ENCODE peak calls at places on chromosomes 13 and 19, in seven cellular contexts. One of them, this sample, is unnamed.

GRCh38 chr13:94480672-94481145 is 1.2 kb upstream of the DCT start:
- DNase-seq in uterus: no peak
- DNase-seq in suprapubic skin: no peak
- DNase-seq in transverse colon: no peak
- DNase-seq in tibial nerve: peak; percentile 19
- DNase-seq in K562: no peak
- DNase-seq in adrenal gland: no peak
- DNase-seq in this sample: no peak

GRCh38 chr13:39370554-39370953 is 232.4 kb downstream of the LHFPL6 start:
- DNase-seq in uterus: peak; percentile 49
- DNase-seq in suprapubic skin: no peak
- DNase-seq in transverse colon: no peak
- DNase-seq in tibial nerve: no peak
- DNase-seq in K562: no peak
- DNase-seq in adrenal gland: no peak
- DNase-seq in this sample: no peak

GRCh38 chr13:41577437-41577836 is 120.1 kb downstream of the RGCC start:
- DNase-seq in uterus: no peak
- DNase-seq in suprapubic skin: no peak
- DNase-seq in transverse colon: no peak
- DNase-seq in tibial nerve: peak; percentile 57
- DNase-seq in K562: no peak
- DNase-seq in adrenal gland: peak; percentile 25
- DNase-seq in this sample: peak; percentile 76

GRCh38 chr19:41936961-41937360 is 8.7 kb upstream of the ERFL start:
- DNase-seq in uterus: no peak
- DNase-seq in suprapubic skin: no peak
- DNase-seq in transverse colon: no peak
- DNase-seq in tibial nerve: no peak
- DNase-seq in K562: no peak
- DNase-seq in adrenal gland: no peak
- DNase-seq in this sample: no peak

GRCh38 chr13:26663801-26664200 is 96.8 kb downstream of the GPR12 start:
- DNase-seq in uterus: no peak
- DNase-seq in suprapubic skin: no peak
- DNase-seq in transverse colon: no peak
- DNase-seq in tibial nerve: no peak
- DNase-seq in K562: no peak
- DNase-seq in adrenal gland: no peak
- DNase-seq in this sample: no peak

GRCh38 chr19:56732974-56733373 is 61.4 kb upstream of the ZNF835 start:
- DNase-seq in uterus: no peak
- DNase-seq in suprapubic skin: no peak
- DNase-seq in transverse colon: no peak
- DNase-seq in tibial nerve: no peak
- DNase-seq in K562: no peak
- DNase-seq in adrenal gland: no peak
- DNase-seq in this sample: no peak

GRCh38 chr19:39582442-39582841 is 19.9 kb upstream of the LGALS13 start:
- DNase-seq in uterus: no peak
- DNase-seq in suprapubic skin: no peak
- DNase-seq in transverse colon: no peak
- DNase-seq in tibial nerve: no peak
- DNase-seq in K562: no peak
- DNase-seq in adrenal gland: no peak
- DNase-seq in this sample: no peak

GRCh38 chr19:30896551-30896950 is 452.7 kb downstream of the TSHZ3 start:
- DNase-seq in uterus: no peak
- DNase-seq in suprapubic skin: peak; percentile 1
- DNase-seq in transverse colon: no peak
- DNase-seq in tibial nerve: no peak
- DNase-seq in K562: no peak
- DNase-seq in adrenal gland: no peak
- DNase-seq in this sample: no peak

GRCh38 chr19:16519230-16519687 is 23.0 kb downstream of the CHERP start:
- DNase-seq in uterus: no peak
- DNase-seq in suprapubic skin: no peak
- DNase-seq in transverse colon: no peak
- DNase-seq in tibial nerve: no peak
- DNase-seq in K562: no peak
- DNase-seq in adrenal gland: no peak
- DNase-seq in this sample: no peak

GRCh38 chr13:51764184-51765141 is 39.5 kb downstream of the DHRS12 start:
- DNase-seq in uterus: peak; percentile 60
- DNase-seq in suprapubic skin: no peak
- DNase-seq in transverse colon: peak; percentile 56
- DNase-seq in tibial nerve: peak; percentile 59
- DNase-seq in K562: no peak
- DNase-seq in adrenal gland: no peak
- DNase-seq in this sample: peak; percentile 95

GRCh38 chr13:97030705-97031452 is 36.6 kb upstream of the OXGR1 start:
- DNase-seq in uterus: no peak
- DNase-seq in suprapubic skin: no peak
- DNase-seq in transverse colon: no peak
- DNase-seq in tibial nerve: no peak
- DNase-seq in K562: peak; percentile 35
- DNase-seq in adrenal gland: no peak
- DNase-seq in this sample: no peak

GRCh38 chr19:38044267-38045111 is 137.5 kb downstream of the SIPA1L3 start:
- DNase-seq in uterus: no peak
- DNase-seq in suprapubic skin: no peak
- DNase-seq in transverse colon: no peak
- DNase-seq in tibial nerve: no peak
- DNase-seq in K562: no peak
- DNase-seq in adrenal gland: no peak
- DNase-seq in this sample: no peak

GRCh38 chr13:42071667-42072419 is 23.4 kb downstream of the DGKH start:
- DNase-seq in uterus: no peak
- DNase-seq in suprapubic skin: no peak
- DNase-seq in transverse colon: no peak
- DNase-seq in tibial nerve: no peak
- DNase-seq in K562: no peak
- DNase-seq in adrenal gland: no peak
- DNase-seq in this sample: no peak

GRCh38 chr13:90696656-90697055 is 650.8 kb upstream of the MIR17HG start:
- DNase-seq in uterus: no peak
- DNase-seq in suprapubic skin: no peak
- DNase-seq in transverse colon: no peak
- DNase-seq in tibial nerve: no peak
- DNase-seq in K562: no peak
- DNase-seq in adrenal gland: no peak
- DNase-seq in this sample: no peak

GRCh38 chr19:17847538-17848366 is at the start of gene JAK3:
- DNase-seq in uterus: no peak
- DNase-seq in suprapubic skin: no peak
- DNase-seq in transverse colon: peak; percentile 78
- DNase-seq in tibial nerve: no peak
- DNase-seq in K562: peak; percentile 54
- DNase-seq in adrenal gland: peak; percentile 58
- DNase-seq in this sample: no peak

GRCh38 chr13:113110852-113111315 is 5.3 kb downstream of the F7 start:
- DNase-seq in uterus: no peak
- DNase-seq in suprapubic skin: peak; percentile 40
- DNase-seq in transverse colon: peak; percentile 1
- DNase-seq in tibial nerve: no peak
- DNase-seq in K562: no peak
- DNase-seq in adrenal gland: no peak
- DNase-seq in this sample: no peak

GRCh38 chr13:48979892-48980291 is 4.2 kb downstream of the FNDC3A start:
- DNase-seq in uterus: no peak
- DNase-seq in suprapubic skin: no peak
- DNase-seq in transverse colon: no peak
- DNase-seq in tibial nerve: no peak
- DNase-seq in K562: no peak
- DNase-seq in adrenal gland: no peak
- DNase-seq in this sample: no peak

GRCh38 chr13:22154041-22154440 is 483.2 kb downstream of the FGF9 start:
- DNase-seq in uterus: no peak
- DNase-seq in suprapubic skin: no peak
- DNase-seq in transverse colon: no peak
- DNase-seq in tibial nerve: no peak
- DNase-seq in K562: no peak
- DNase-seq in adrenal gland: no peak
- DNase-seq in this sample: no peak

GRCh38 chr13:73058432-73058740 is 419 bp upstream of the KLF5 start:
- DNase-seq in uterus: no peak
- DNase-seq in suprapubic skin: no peak
- DNase-seq in transverse colon: no peak
- DNase-seq in tibial nerve: no peak
- DNase-seq in K562: no peak
- DNase-seq in adrenal gland: no peak
- DNase-seq in this sample: no peak

GRCh38 chr19:17685451-17686026 is 2.6 kb downstream of the UNC13A start:
- DNase-seq in uterus: no peak
- DNase-seq in suprapubic skin: no peak
- DNase-seq in transverse colon: no peak
- DNase-seq in tibial nerve: no peak
- DNase-seq in K562: no peak
- DNase-seq in adrenal gland: no peak
- DNase-seq in this sample: no peak

GRCh38 chr13:43546260-43546659 is 240.5 kb downstream of the ENOX1 start:
- DNase-seq in uterus: peak; percentile 43
- DNase-seq in suprapubic skin: no peak
- DNase-seq in transverse colon: no peak
- DNase-seq in tibial nerve: no peak
- DNase-seq in K562: no peak
- DNase-seq in adrenal gland: peak; percentile 11
- DNase-seq in this sample: peak; percentile 17

GRCh38 chr13:34913040-34913439 is 29.0 kb upstream of the NBEA start:
- DNase-seq in uterus: no peak
- DNase-seq in suprapubic skin: no peak
- DNase-seq in transverse colon: no peak
- DNase-seq in tibial nerve: no peak
- DNase-seq in K562: no peak
- DNase-seq in adrenal gland: no peak
- DNase-seq in this sample: no peak

DNA sequence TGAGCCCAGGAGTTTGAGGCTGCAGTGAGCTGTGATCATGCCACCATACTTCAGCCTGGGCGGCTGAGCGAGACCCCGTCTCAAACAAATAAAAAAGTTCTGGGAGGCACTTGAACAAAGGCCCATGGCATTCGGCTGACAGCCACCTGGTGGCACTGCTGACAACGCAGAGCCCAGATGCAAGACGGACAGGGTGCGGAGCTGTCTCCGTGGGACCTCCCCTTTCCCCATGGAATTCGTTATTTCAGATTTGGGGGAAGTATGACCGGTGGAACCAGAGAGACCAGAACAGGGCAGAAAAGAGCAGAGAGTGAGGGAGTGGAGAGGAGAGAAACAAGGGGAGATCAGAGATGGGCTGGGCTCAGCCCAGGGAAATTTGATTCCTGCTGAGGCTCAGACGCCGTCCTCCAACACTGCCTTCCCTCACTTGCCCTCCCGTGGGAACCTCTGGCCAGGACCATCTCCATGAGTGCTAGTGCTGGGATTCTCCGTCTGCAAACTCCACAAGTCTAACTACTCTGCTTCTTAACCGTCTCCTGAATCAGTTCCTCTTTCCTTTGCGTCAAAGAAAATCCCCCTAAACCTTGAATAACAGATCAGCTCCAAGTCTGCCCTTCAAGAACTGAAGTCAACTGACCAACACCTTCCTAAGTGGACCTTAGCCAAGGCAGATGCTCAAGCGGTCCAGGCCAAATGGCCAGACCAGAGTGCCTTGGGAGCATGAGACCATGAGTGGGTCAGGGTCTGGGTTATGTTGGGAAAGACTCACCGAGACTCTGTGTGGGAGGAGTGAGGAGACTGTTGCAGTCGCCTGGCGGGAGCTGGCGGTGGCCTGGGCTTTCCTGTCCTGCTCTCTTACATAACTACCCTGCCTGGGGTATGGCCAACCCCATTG is 11.9 kb upstream of the ATF5 start:
- DNase-seq in uterus: no peak
- DNase-seq in suprapubic skin: no peak
- DNase-seq in transverse colon: no peak
- DNase-seq in tibial nerve: no peak
- DNase-seq in K562: no peak
- DNase-seq in adrenal gland: peak; percentile 6
- DNase-seq in this sample: no peak
- TF ChIP-seq CTCF in uterus: no peak
- TF ChIP-seq CTCF in suprapubic skin: no peak
- TF ChIP-seq CTCF in transverse colon: no peak
- TF ChIP-seq CTCF in tibial nerve: no peak
- TF ChIP-seq CTCF in K562: peak; percentile 26
- TF ChIP-seq CTCF in adrenal gland: no peak
- TF ChIP-seq CTCF in this sample: no peak

GRCh38 chr13:100646030-100646673 is 28.4 kb downstream of the TMTC4 start:
- DNase-seq in uterus: no peak
- DNase-seq in suprapubic skin: no peak
- DNase-seq in transverse colon: no peak
- DNase-seq in tibial nerve: no peak
- DNase-seq in K562: peak; percentile 30
- DNase-seq in adrenal gland: no peak
- DNase-seq in this sample: no peak
- TF ChIP-seq POLR2A in uterus: no peak
- TF ChIP-seq POLR2A in suprapubic skin: no peak
- TF ChIP-seq POLR2A in transverse colon: no peak
- TF ChIP-seq POLR2A in tibial nerve: no peak
- TF ChIP-seq POLR2A in K562: no peak
- TF ChIP-seq POLR2A in adrenal gland: no peak
- TF ChIP-seq POLR2A in this sample: no peak

GRCh38 chr19:45637890-45638667 is 1.1 kb downstream of the EML2 start:
- DNase-seq in uterus: no peak
- DNase-seq in suprapubic skin: no peak
- DNase-seq in transverse colon: peak; percentile 63
- DNase-seq in tibial nerve: no peak
- DNase-seq in K562: peak; percentile 54
- DNase-seq in adrenal gland: peak; percentile 58
- DNase-seq in this sample: no peak
- H3K4me3 ChIP-seq in uterus: no peak overlapping the region
- H3K4me3 ChIP-seq in suprapubic skin: peak overlapping the region; percentile 69
- H3K4me3 ChIP-seq in transverse colon: peak overlapping the region; percentile 75
- H3K4me3 ChIP-seq in tibial nerve: peak overlapping the region; percentile 75
- H3K4me3 ChIP-seq in K562: peak overlapping the region; percentile 58
- H3K4me3 ChIP-seq in adrenal gland: peak overlapping the region; percentile 63
- H3K4me3 ChIP-seq in this sample: no peak overlapping the region

GRCh38 chr19:980133-980998 is 3.8 kb upstream of the WDR18 start:
- DNase-seq in uterus: no peak
- DNase-seq in suprapubic skin: no peak
- DNase-seq in transverse colon: no peak
- DNase-seq in tibial nerve: no peak
- DNase-seq in K562: peak; percentile 98
- DNase-seq in adrenal gland: no peak
- DNase-seq in this sample: no peak

GRCh38 chr19:982567-983170 is 1.5 kb upstream of the WDR18 start:
- DNase-seq in uterus: peak; percentile 46
- DNase-seq in suprapubic skin: no peak
- DNase-seq in transverse colon: peak; percentile 82
- DNase-seq in tibial nerve: no peak
- DNase-seq in K562: peak; percentile 85
- DNase-seq in adrenal gland: peak; percentile 62
- DNase-seq in this sample: no peak

GRCh38 chr19:988081-988480 is 3.9 kb downstream of the WDR18 start:
- DNase-seq in uterus: no peak
- DNase-seq in suprapubic skin: no peak
- DNase-seq in transverse colon: no peak
- DNase-seq in tibial nerve: no peak
- DNase-seq in K562: no peak
- DNase-seq in adrenal gland: no peak
- DNase-seq in this sample: no peak

GRCh38 chr19:986083-986482 is 1.9 kb downstream of the WDR18 start:
- DNase-seq in uterus: no peak
- DNase-seq in suprapubic skin: no peak
- DNase-seq in transverse colon: no peak
- DNase-seq in tibial nerve: no peak
- DNase-seq in K562: no peak
- DNase-seq in adrenal gland: no peak
- DNase-seq in this sample: no peak

GRCh38 chr19:984165-984967 is at the start of gene WDR18:
- DNase-seq in uterus: peak; percentile 93
- DNase-seq in suprapubic skin: peak; percentile 97
- DNase-seq in transverse colon: peak; percentile 94
- DNase-seq in tibial nerve: peak; percentile 88
- DNase-seq in K562: peak; percentile 96
- DNase-seq in adrenal gland: peak; percentile 94
- DNase-seq in this sample: peak; percentile 98
- TF ChIP-seq CTCF in uterus: no peak
- TF ChIP-seq CTCF in suprapubic skin: peak; percentile 0
- TF ChIP-seq CTCF in transverse colon: peak; percentile 38
- TF ChIP-seq CTCF in tibial nerve: peak; percentile 35
- TF ChIP-seq CTCF in K562: no peak
- TF ChIP-seq CTCF in adrenal gland: peak; percentile 30
- TF ChIP-seq CTCF in this sample: no peak